ENCODE peak calls at places on chromosomes 5 and 9, in ten cellular contexts. J is NCI-H2029 treated with DMSO at 0.1 percent for 48 hours; D is NT2/D1; L is cortex of kidney; I is cardiac fibroblast; N is NCI-H2107; P is T-helper 1 cell; Y is NCI-H1092 treated with DMSO at 0.1 percent for 48 hours; Q is activated CD4-positive, CD25-positive, alpha-beta regulatory T cell treated with anti-CD3 and anti-CD28 coated beads, Interleukin-2, amount 50 U/mL, for 72 hours; C is substantia nigra. A is an unnamed sample.

GRCh38 chr9:89375181-89375760 is 57.0 kb downstream of the SECISBP2 start:
- DNase-seq in I (no peak), C (no peak), N (no peak), J (no peak), Q (no peak), P (no peak), L (no peak), D (no peak), Y (no peak), A (no peak)

GRCh38 chr9:134472256-134472655 is 146.0 kb downstream of the RXRA start:
- DNase-seq in P (no peak), L (no peak), Q (no peak), Y (no peak), I (no peak), N (no peak), D (no peak), J (no peak), C (no peak), A (no peak)

GRCh38 chr9:88018101-88018500 is 43.8 kb upstream of the CDK20 start:
- DNase-seq in P (no peak), I (no peak), N (no peak), Q (no peak), C (no peak), Y (no peak), J (no peak), D (no peak), L (no peak), A (no peak)

GRCh38 chr9:70403618-70404025 is 10.8 kb downstream of the KLF9 start:
- DNase-seq in J (no peak), Y (no peak), P (no peak), N (no peak), C (no peak), I (peak; percentile 42), D (no peak), L (no peak), Q (no peak), A (no peak)

GRCh38 chr5:76422742-76423141 is 19.7 kb downstream of the IQGAP2 start:
- DNase-seq in Y (no peak), N (no peak), L (no peak), C (no peak), P (no peak), D (no peak), I (no peak), J (no peak), Q (no peak), A (no peak)

GRCh38 chr5:142878638-142879037 is 108.5 kb downstream of the ARHGAP26 start:
- DNase-seq in P (no peak), Q (no peak), N (no peak), I (no peak), L (no peak), D (no peak), Y (no peak), C (no peak), J (no peak), A (no peak)

GRCh38 chr9:34035656-34036055 is 13.0 kb downstream of the UBAP2 start:
- DNase-seq in I (no peak), J (no peak), D (no peak), Y (no peak), C (no peak), L (no peak), N (no peak), P (no peak), Q (no peak), A (no peak)

GRCh38 chr5:174063092-174063756 is 17.7 kb downstream of the NSG2 start:
- DNase-seq in L (no peak), C (no peak), N (no peak), I (no peak), Y (no peak), P (no peak), D (no peak), J (no peak), Q (no peak), A (no peak)

GRCh38 chr5:123527190-123527589 is 15.2 kb downstream of the CSNK1G3 start:
- DNase-seq in J (no peak), I (no peak), Y (no peak), L (no peak), D (no peak), Q (no peak), N (no peak), P (no peak), C (no peak), A (no peak)

GRCh38 chr5:68460147-68460760 is 244.7 kb downstream of the PIK3R1 start:
- DNase-seq in J (peak; percentile 42), D (peak; percentile 18), I (peak; percentile 80), Y (peak; percentile 17), N (no peak), Q (no peak), L (no peak), P (no peak), C (no peak), A (peak; percentile 26)

GRCh38 chr5:33939863-33940262 is 3.7 kb downstream of the RXFP3 start:
- DNase-seq in N (no peak), J (no peak), C (no peak), Y (no peak), L (no peak), I (peak; percentile 47), Q (no peak), P (no peak), D (no peak), A (no peak)

GRCh38 chr5:149559712-149560111 is 8.5 kb upstream of the CSNK1A1 start:
- DNase-seq in L (no peak), P (no peak), I (peak; percentile 74), J (no peak), C (no peak), Y (no peak), Q (no peak), N (no peak), D (no peak), A (no peak)

GRCh38 chr5:107422494-107422893 is 248.2 kb downstream of the EFNA5 start:
- DNase-seq in L (no peak), N (no peak), I (no peak), Y (no peak), C (no peak), J (no peak), Q (no peak), D (no peak), P (no peak), A (no peak)

GRCh38 chr5:107395632-107396350 is 274.9 kb downstream of the EFNA5 start:
- DNase-seq in N (no peak), I (no peak), L (no peak), P (no peak), Q (no peak), Y (no peak), C (no peak), D (no peak), J (no peak), A (no peak)

GRCh38 chr5:63603996-63604395 is 358.2 kb downstream of the HTR1A start:
- DNase-seq in D (no peak), C (no peak), N (no peak), P (no peak), Y (no peak), I (no peak), L (no peak), Q (no peak), J (no peak), A (no peak)

GRCh38 chr5:137734962-137735530 is 843 bp downstream of the KLHL3 start:
- DNase-seq in I (peak; percentile 71), N (no peak), Y (no peak), L (no peak), C (no peak), P (no peak), D (peak; percentile 11), Q (no peak), J (no peak), A (no peak)

GRCh38 chr9:116451500-116451899 is 235.6 kb upstream of the TRIM32 start:
- DNase-seq in Q (no peak), N (no peak), J (no peak), P (no peak), D (no peak), I (no peak), Y (no peak), C (no peak), L (no peak), A (no peak)

GRCh38 chr9:70218767-70219166 is 40.0 kb upstream of the SMC5 start:
- DNase-seq in I (no peak), Y (no peak), P (no peak), L (no peak), N (no peak), J (no peak), Q (no peak), C (no peak), D (no peak), A (no peak)

GRCh38 chr5:134098690-134099089 is 15.8 kb upstream of the TCF7 start:
- DNase-seq in N (no peak), J (no peak), Q (no peak), C (no peak), D (no peak), I (no peak), P (no peak), Y (no peak), L (no peak), A (no peak)

GRCh38 chr9:131728961-131729360 is 10.9 kb downstream of the RAPGEF1 start:
- DNase-seq in D (no peak), P (peak; percentile 62), L (no peak), Y (no peak), J (no peak), N (no peak), I (no peak), Q (peak; percentile 54), C (no peak), A (no peak)

GRCh38 chr5:89470658-89471057 is 587.7 kb upstream of the MEF2C start:
- DNase-seq in L (no peak), P (no peak), Y (no peak), C (no peak), Q (no peak), I (no peak), J (no peak), D (no peak), N (no peak), A (no peak)

GRCh38 chr9:126702501-126703329 is 89.0 kb downstream of the LMX1B start:
- DNase-seq in N (no peak), Q (peak; percentile 61), D (no peak), C (no peak), L (no peak), J (no peak), I (no peak), Y (no peak), P (no peak), A (no peak)

GRCh38 chr5:44389410-44389879 is at the start of gene FGF10:
- DNase-seq in C (no peak), P (no peak), Y (no peak), Q (no peak), I (peak; percentile 8), D (peak; percentile 48), J (no peak), L (no peak), N (no peak), A (peak; percentile 64)

GRCh38 chr9:110638381-110638954 is 30.1 kb upstream of the MUSK start:
- DNase-seq in Q (no peak), I (peak; percentile 65), P (no peak), L (no peak), C (no peak), Y (peak; percentile 20), J (no peak), D (no peak), N (no peak), A (no peak)

GRCh38 chr9:87587356-87587745 is 89.7 kb downstream of the DAPK1 start:
- DNase-seq in P (no peak), I (no peak), Y (no peak), C (no peak), L (no peak), N (no peak), D (no peak), J (no peak), Q (no peak), A (no peak)

GRCh38 chr9:95018099-95018927 is 291.8 kb downstream of the AOPEP start:
- DNase-seq in P (no peak), I (peak; percentile 86), Q (no peak), N (no peak), L (no peak), J (no peak), D (no peak), C (no peak), Y (no peak), A (no peak)

GRCh38 chr5:35815089-35815936 is 41.4 kb upstream of the IL7R start:
- DNase-seq in I (peak; percentile 3), L (no peak), Y (peak; percentile 12), N (no peak), J (peak; percentile 27), Q (no peak), D (no peak), C (no peak), P (no peak), A (no peak)

GRCh38 chr9:95807326-95807947 is 68.1 kb upstream of the ERCC6L2 start:
- DNase-seq in C (no peak), Y (no peak), D (no peak), I (peak; percentile 29), N (no peak), J (no peak), P (no peak), L (no peak), Q (no peak), A (no peak)